ENCODE peak calls at places on chromosomes 4 and X, in nine cellular contexts. L is HCEC 1CT; U is NT2/D1; A is activated gamma-delta T cell treated with anti-CD3 and anti-CD28 coated beads, Interleukin-2, amount 50 U/mL, for 16 hours; K is fibroblast of pulmonary artery; B is NCI-H510A; C is GM13977; H is right lobe of liver; E is stimulated activated naive B cell treated with anti-CD40 and anti-IgM and Interleukin-4, amounts not matched to agents 10 μg/mL and 1 μg/mL and 100 μg/mL, for 72 hours. G is an unnamed sample.

GRCh38 chrX:39729834-39730670 is 367.7 kb downstream of the BCOR start:
- DNase-seq in U (peak; percentile 47), H (no peak), E (no peak), K (no peak), L (no peak), B (no peak), C (no peak), A (no peak), G (peak; percentile 81)

GRCh38 chr4:52957220-52957686 is 95.1 kb downstream of the RASL11B start:
- DNase-seq in K (no peak), E (no peak), B (peak; percentile 51), U (no peak), L (no peak), A (no peak), H (no peak), C (no peak), G (peak; percentile 81)

GRCh38 chr4:86955888-86956451 is 21.2 kb downstream of the AFF1 start:
- DNase-seq in U (no peak), K (no peak), E (no peak), C (no peak), L (no peak), B (no peak), A (no peak), H (no peak), G (no peak)

GRCh38 chr4:82748176-82748575 is 50.4 kb downstream of the SCD5 start:
- DNase-seq in U (no peak), K (no peak), C (no peak), L (no peak), H (no peak), B (peak; percentile 33), E (no peak), A (no peak), G (peak; percentile 39)

GRCh38 chr4:48904101-48904500 is 2.5 kb downstream of the OCIAD2 start:
- DNase-seq in K (no peak), C (no peak), H (no peak), B (no peak), A (no peak), U (no peak), L (no peak), E (no peak), G (no peak)

GRCh38 chrX:15973299-15973698 is 118.7 kb upstream of the AP1S2 start:
- DNase-seq in H (no peak), B (no peak), C (peak; percentile 28), U (no peak), K (peak; percentile 51), A (no peak), L (peak; percentile 38), E (peak; percentile 46), G (no peak)

GRCh38 chrX:45198706-45199105 is 2.0 kb downstream of the DIPK2B start:
- DNase-seq in E (no peak), K (no peak), A (no peak), U (no peak), C (no peak), H (no peak), B (no peak), L (no peak), G (no peak)

GRCh38 chrX:154373340-154374306 is 811 bp downstream of the FLNA start:
- DNase-seq in C (peak; percentile 51), L (peak; percentile 81), H (no peak), E (no peak), B (peak; percentile 79), K (peak; percentile 84), U (no peak), A (no peak), G (peak; percentile 55)

GRCh38 chr4:53646792-53647191 is 55.5 kb upstream of the LNX1 start:
- DNase-seq in E (no peak), U (no peak), L (no peak), K (no peak), B (no peak), A (no peak), H (no peak), C (no peak), G (no peak)

GRCh38 chr4:2416564-2417195 is 1.8 kb downstream of the ZFYVE28 start:
- DNase-seq in L (no peak), B (no peak), A (no peak), H (no peak), C (no peak), E (no peak), U (no peak), K (peak; percentile 23), G (peak; percentile 69)

GRCh38 chr4:3034231-3034630 is 40.1 kb downstream of the HTT-AS start:
- DNase-seq in K (no peak), E (no peak), A (no peak), H (no peak), B (no peak), L (no peak), U (no peak), C (peak; percentile 8), G (no peak)

GRCh38 chrX:34655496-34656258 is 1.4 kb downstream of the TMEM47 start:
- DNase-seq in L (no peak), A (no peak), B (no peak), H (no peak), U (no peak), K (peak; percentile 21), E (no peak), C (no peak), G (peak; percentile 49)

GRCh38 chr4:2331519-2332200 is 69.8 kb upstream of the MXD4 start:
- DNase-seq in U (no peak), C (no peak), E (no peak), L (no peak), H (no peak), A (no peak), K (no peak), B (no peak), G (no peak)

GRCh38 chrX:10833299-10834169 is 213.1 kb upstream of the MID1 start:
- DNase-seq in A (no peak), U (no peak), K (no peak), L (no peak), E (no peak), B (peak; percentile 18), C (no peak), H (no peak), G (peak; percentile 49)

GRCh38 chr4:6620891-6621555 is 19.5 kb upstream of the MRFAP1 start:
- DNase-seq in A (no peak), H (no peak), L (no peak), E (no peak), C (no peak), U (no peak), B (no peak), K (no peak), G (no peak)

GRCh38 chr4:17273047-17273446 is 238.8 kb downstream of the QDPR start:
- DNase-seq in K (no peak), B (no peak), A (no peak), L (no peak), E (no peak), H (no peak), C (no peak), U (no peak), G (no peak)

GRCh38 chr4:25879991-25880641 is 17.3 kb upstream of the SEL1L3 start:
- DNase-seq in A (no peak), U (no peak), C (no peak), E (no peak), H (no peak), B (no peak), L (no peak), K (peak; percentile 80), G (no peak)

GRCh38 chr4:95165926-95166524 is 382.7 kb downstream of the UNC5C start:
- DNase-seq in A (no peak), H (no peak), E (no peak), K (peak; percentile 83), C (peak; percentile 54), B (peak; percentile 38), U (peak; percentile 22), L (peak; percentile 40), G (peak; percentile 45)

GRCh38 chr4:6944311-6945051 is 34.9 kb downstream of the TBC1D14 start:
- DNase-seq in B (no peak), U (no peak), E (no peak), C (no peak), H (no peak), L (no peak), K (no peak), A (no peak), G (peak; percentile 38)

GRCh38 chrX:9466115-9466495 is 1.2 kb downstream of the TBL1X start:
- DNase-seq in E (peak; percentile 4), B (no peak), H (peak; percentile 78), U (no peak), L (peak; percentile 11), K (no peak), C (no peak), A (no peak), G (peak; percentile 52)

GRCh38 chr4:114132199-114132598 is 152.8 kb upstream of the ARSJ start:
- DNase-seq in E (no peak), A (no peak), U (no peak), C (no peak), L (no peak), B (no peak), K (no peak), H (no peak), G (no peak)

GRCh38 chr4:1447676-1448588 is 41.7 kb upstream of the NKX1-1 start:
- DNase-seq in U (no peak), E (no peak), H (peak; percentile 34), K (no peak), B (no peak), A (no peak), C (no peak), L (no peak), G (no peak)

GRCh38 chr4:177322156-177322685 is 12.5 kb downstream of the NEIL3 start:
- DNase-seq in A (no peak), U (no peak), B (no peak), K (peak; percentile 28), L (peak; percentile 47), C (no peak), E (no peak), H (no peak), G (no peak)

G was measured in retina.